ENCODE peak calls at places on chromosomes 11 and 22, in five cellular contexts. C is mammary epithelial cell, W is neural progenitor cell, X is fibroblast of pulmonary artery, N is dorsolateral prefrontal cortex. U is an unnamed sample.
A peak's percentile ranks its signal among the peaks of the same experiment; 100 is the strongest.

GRCh38 chr11:65793144-65793581 is 6.3 kb downstream of the OVOL1 start:
- DNase-seq in W (no peak), C (peak; percentile 96), X (no peak), N (no peak), U (no peak)

GRCh38 chr11:46676436-46677158 is 23.8 kb downstream of the ARHGAP1 start:
- DNase-seq in W (no peak), X (no peak), N (no peak), C (no peak), U (no peak)

GRCh38 chr11:369336-370018 is at the start of gene B4GALNT4:
- DNase-seq in C (no peak), X (peak; percentile 22), N (peak; percentile 65), W (peak; percentile 78), U (no peak)

GRCh38 chr11:313787-314547 is at the start of gene IFITM1:
- DNase-seq in C (peak; percentile 33), X (peak; percentile 88), N (no peak), W (peak; percentile 60), U (peak; percentile 89)

GRCh38 chr11:123479048-123479837 is 49.2 kb downstream of the GRAMD1B start:
- DNase-seq in W (no peak), N (no peak), C (no peak), X (no peak), U (peak; percentile 34)

GRCh38 chr22:30889268-30889995 is 79.1 kb downstream of the MORC2 start:
- DNase-seq in W (no peak), C (no peak), N (no peak), X (no peak), U (no peak)

GRCh38 chr11:93192163-93192562 is 5.6 kb downstream of the SLC36A4 start:
- DNase-seq in X (peak; percentile 8), C (no peak), W (peak; percentile 69), N (no peak), U (no peak)

GRCh38 chr11:40306938-40307548 is 1152.4 kb downstream of the LRRC4C start:
- DNase-seq in W (peak; percentile 65), X (peak; percentile 75), N (peak; percentile 12), C (peak; percentile 32), U (peak; percentile 47)

GRCh38 chr22:39039306-39040126 is 1.1 kb upstream of the APOBEC3F start:
- DNase-seq in X (no peak), C (no peak), W (no peak), N (no peak), U (no peak)

GRCh38 chr11:28343304-28344233 is 235.4 kb downstream of the METTL15 start:
- DNase-seq in X (peak; percentile 85), N (no peak), W (no peak), C (peak; percentile 66), U (no peak)

GRCh38 chr11:61908730-61909622 is 8.4 kb downstream of the RAB3IL1 start:
- DNase-seq in N (peak; percentile 55), W (peak; percentile 32), C (no peak), X (no peak), U (no peak)

GRCh38 chr11:63505857-63506528 is at the start of gene LGALS12:
- DNase-seq in W (no peak), X (peak; percentile 79), N (no peak), C (no peak), U (no peak)

GRCh38 chr11:95531116-95531515 is 258.5 kb downstream of the FAM76B start:
- DNase-seq in W (no peak), N (no peak), C (no peak), X (peak; percentile 26), U (no peak)

GRCh38 chr11:61745796-61746653 is 6.4 kb upstream of the MYRF start:
- DNase-seq in N (no peak), C (no peak), X (no peak), W (no peak), U (no peak)

GRCh38 chr11:109362059-109362458 is 59.9 kb upstream of the C11orf87 start:
- DNase-seq in W (no peak), X (no peak), C (no peak), N (no peak), U (no peak)

GRCh38 chr11:70661763-70662501 is 263.6 kb downstream of the CTTN start:
- DNase-seq in C (peak; percentile 25), W (peak; percentile 72), X (no peak), N (peak; percentile 56), U (no peak)

GRCh38 chr11:45339754-45340519 is 53.8 kb upstream of the SYT13 start:
- DNase-seq in W (peak; percentile 98), C (peak; percentile 68), N (peak; percentile 94), X (peak; percentile 90), U (peak; percentile 90)

GRCh38 chr11:123438191-123438627 is 8.1 kb downstream of the GRAMD1B start:
- DNase-seq in N (no peak), C (no peak), X (no peak), W (peak; percentile 64), U (no peak)

GRCh38 chr11:20259506-20259905 is 99.2 kb upstream of the DBX1 start:
- DNase-seq in C (peak; percentile 8), W (no peak), N (no peak), X (no peak), U (no peak)

GRCh38 chr22:24440718-24441405 is 13.5 kb downstream of the ADORA2A start:
- DNase-seq in X (no peak), N (no peak), W (no peak), C (no peak), U (peak; percentile 11)

GRCh38 chr11:126423154-126423553 is 67.7 kb downstream of the ST3GAL4 start:
- DNase-seq in W (no peak), C (no peak), X (no peak), N (no peak), U (no peak)

GRCh38 chr11:8371516-8371884 is 107.8 kb upstream of the LMO1 start:
- DNase-seq in X (no peak), C (no peak), W (no peak), N (no peak), U (no peak)

GRCh38 chr11:9092846-9093778 is 1.7 kb upstream of the SCUBE2 start:
- DNase-seq in X (peak; percentile 17), N (no peak), W (no peak), C (no peak), U (peak; percentile 34)

GRCh38 chr11:121300313-121300971 is 7.9 kb downstream of the SC5D start:
- DNase-seq in X (no peak), W (no peak), C (no peak), N (no peak), U (no peak)

GRCh38 chr22:40289991-40290459 is 56.3 kb upstream of the ADSL start:
- DNase-seq in W (no peak), N (no peak), X (no peak), C (peak; percentile 29), U (peak; percentile 73)

DNA sequence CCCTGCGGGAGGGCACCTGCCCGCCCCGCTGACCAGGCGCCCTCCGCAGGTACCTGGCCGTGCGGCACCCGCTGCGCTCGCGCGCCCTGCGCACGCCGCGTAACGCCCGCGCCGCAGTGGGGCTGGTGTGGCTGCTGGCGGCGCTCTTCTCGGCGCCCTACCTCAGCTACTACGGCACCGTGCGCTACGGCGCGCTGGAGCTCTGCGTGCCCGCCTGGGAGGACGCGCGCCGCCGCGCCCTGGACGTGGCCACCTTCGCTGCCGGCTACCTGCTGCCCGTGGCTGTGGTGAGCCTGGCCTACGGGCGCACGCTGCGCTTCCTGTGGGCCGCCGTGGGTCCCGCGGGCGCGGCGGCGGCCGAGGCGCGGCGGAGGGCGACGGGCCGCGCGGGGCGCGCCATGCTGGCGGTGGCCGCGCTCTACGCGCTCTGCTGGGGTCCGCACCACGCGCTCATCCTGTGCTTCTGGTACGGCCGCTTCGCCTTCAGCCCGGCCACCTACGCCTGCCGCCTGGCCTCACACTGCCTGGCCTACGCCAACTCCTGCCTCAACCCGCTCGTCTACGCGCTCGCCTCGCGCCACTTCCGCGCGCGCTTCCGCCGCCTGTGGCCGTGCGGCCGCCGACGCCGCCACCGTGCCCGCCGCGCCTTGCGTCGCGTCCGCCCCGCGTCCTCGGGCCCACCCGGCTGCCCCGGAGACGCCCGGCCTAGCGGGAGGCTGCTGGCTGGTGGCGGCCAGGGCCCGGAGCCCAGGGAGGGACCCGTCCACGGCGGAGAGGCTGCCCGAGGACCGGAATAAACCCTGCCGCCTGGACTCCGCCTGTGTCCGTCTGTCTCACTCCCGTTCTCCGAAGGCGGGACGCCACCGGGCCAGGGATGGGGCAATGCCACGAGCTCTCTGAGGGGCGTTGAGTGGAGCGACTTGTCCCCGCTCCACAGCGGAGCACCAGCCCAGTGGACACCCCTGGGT is 1.8 kb downstream of the GALR3 start:
- DNase-seq in C (peak; percentile 25), N (no peak), W (peak; percentile 77), X (no peak), U (peak; percentile 60)
- TF ChIP-seq CTCF in C (no peak), N (no peak), W (peak; percentile 36), X (no peak), U (no peak)

GRCh38 chr11:85898456-85898855 is 43.3 kb downstream of the CCDC83 start:
- DNase-seq in C (no peak), X (no peak), N (no peak), W (no peak), U (no peak)
- TF ChIP-seq CTCF in C (no peak), X (no peak), N (no peak), W (no peak), U (no peak)

DNA sequence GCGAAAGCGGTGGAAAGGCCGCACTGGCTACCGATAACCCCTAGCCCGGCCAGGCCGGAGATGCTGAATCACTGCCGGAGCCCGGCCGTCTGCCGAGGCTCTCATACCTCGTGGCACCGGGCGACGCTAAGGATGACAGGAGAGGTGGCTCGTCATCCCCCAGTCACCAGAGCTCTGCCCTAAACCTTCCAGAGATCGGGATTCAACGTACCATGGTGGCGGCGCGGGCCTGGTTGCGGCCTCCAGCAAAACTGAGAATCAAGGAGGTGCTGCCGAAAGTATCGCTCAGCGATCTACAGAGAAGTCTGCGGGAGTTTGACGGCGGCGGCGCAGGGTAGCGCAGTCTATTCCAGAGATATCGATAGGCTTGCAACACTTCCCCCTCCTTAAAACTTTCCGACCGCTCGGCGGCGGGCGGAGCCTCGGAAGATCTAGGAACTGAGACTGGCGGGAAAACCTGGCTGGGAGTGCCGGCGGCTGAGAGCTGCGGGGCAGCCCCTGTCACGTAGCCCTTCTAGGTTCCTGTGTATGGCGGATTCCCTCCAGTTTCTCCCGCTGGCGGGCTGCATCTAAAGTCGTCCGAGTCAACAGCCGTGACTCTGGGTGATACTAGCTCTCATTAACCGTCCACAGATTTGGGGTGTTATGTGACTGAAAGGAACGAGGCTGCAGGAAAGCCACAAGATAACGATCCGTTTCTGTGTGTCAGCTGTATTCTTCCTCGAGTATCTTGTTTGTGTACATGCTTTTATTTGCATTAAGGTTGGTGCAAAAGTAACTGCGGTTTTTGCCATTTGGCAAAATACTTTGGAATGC is at the start of gene PSMA1:
- DNase-seq in N (peak; percentile 97), X (peak; percentile 95), W (peak; percentile 97), C (peak; percentile 96), U (peak; percentile 86)
- TF ChIP-seq CTCF in N (peak; percentile 67), X (peak; percentile 15), W (no peak), C (peak; percentile 20), U (no peak)

DNA sequence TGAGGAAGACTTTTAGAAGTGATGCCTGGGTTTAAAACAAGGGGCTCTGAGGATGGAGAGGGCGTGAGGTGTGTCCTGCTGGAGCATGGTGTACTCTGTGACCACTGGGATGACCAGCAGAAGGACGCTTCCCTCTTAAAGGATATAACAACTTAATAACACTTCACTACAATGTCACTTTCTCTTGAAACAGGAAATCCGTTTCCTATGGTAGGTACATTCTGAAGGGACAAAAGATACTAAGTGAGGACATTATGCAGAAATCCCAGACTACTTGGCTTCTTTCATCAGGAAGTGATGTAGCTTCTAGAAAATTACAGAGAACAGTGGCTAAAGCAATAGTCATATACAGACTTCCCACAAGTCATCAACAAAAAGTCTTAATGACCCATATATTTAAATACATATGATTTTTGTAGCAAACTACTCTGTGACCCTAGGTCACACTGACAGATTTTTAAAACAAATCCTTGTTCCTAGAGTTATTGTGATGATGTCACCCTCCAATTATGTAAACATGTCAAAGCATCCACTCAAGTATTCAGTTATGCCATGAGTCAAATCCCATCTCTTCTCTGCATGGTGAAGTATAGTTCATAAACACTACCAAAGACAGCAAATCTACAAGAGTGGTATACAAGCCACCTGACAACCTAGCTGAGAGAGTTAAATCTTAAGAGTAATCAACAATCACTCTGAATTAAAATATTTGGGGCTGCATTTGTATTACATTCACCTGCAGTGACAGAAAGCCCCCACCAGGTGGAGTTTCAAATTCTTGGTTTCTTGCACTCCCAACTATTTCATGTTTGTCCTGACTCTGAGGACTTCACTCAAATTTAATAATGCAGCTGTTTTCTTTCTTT is 32.8 kb downstream of the PITPNB start:
- DNase-seq in X (peak; percentile 72), C (peak; percentile 52), N (peak; percentile 67), W (peak; percentile 61), U (peak; percentile 44)
- TF ChIP-seq CTCF in X (peak; percentile 89), C (peak; percentile 75), N (peak; percentile 92), W (peak; percentile 84), U (peak; percentile 54)